ENCODE peak calls at places on chromosomes 12 and 14, in four cellular contexts. One of them, this sample, is unnamed.

GRCh38 chr12:69999561-69999960 is 174.5 kb downstream of the MYRFL start:
- DNase-seq in trophoblast cell: no peak
- DNase-seq in H1: no peak
- DNase-seq in mesenchymal stem cell: no peak
- DNase-seq in this sample: no peak

GRCh38 chr14:101132051-101132541 is 228.6 kb upstream of the RTL1 start:
- DNase-seq in trophoblast cell: no peak
- DNase-seq in mesenchymal stem cell: no peak
- DNase-seq in H1: peak
- DNase-seq in this sample: no peak

GRCh38 chr12:107318804-107319535 is 225.6 kb upstream of the CRY1 start:
- DNase-seq in mesenchymal stem cell: peak
- DNase-seq in trophoblast cell: peak
- DNase-seq in H1: peak
- DNase-seq in this sample: peak

GRCh38 chr12:233615-233968 is 19.6 kb upstream of the SLC6A12 start:
- DNase-seq in mesenchymal stem cell: no peak
- DNase-seq in H1: no peak
- DNase-seq in trophoblast cell: no peak
- DNase-seq in this sample: no peak

GRCh38 chr12:25855716-25856115 is 102.8 kb upstream of the RASSF8 start:
- DNase-seq in H1: no peak
- DNase-seq in trophoblast cell: peak
- DNase-seq in mesenchymal stem cell: no peak
- DNase-seq in this sample: no peak

GRCh38 chr14:90060312-90060964 is 1.4 kb upstream of the KCNK13 start:
- DNase-seq in trophoblast cell: peak
- DNase-seq in mesenchymal stem cell: peak
- DNase-seq in H1: peak
- DNase-seq in this sample: peak

GRCh38 chr14:94313991-94314655 is 9.0 kb downstream of the SERPINA6 start:
- DNase-seq in trophoblast cell: no peak
- DNase-seq in H1: no peak
- DNase-seq in mesenchymal stem cell: no peak
- DNase-seq in this sample: no peak

GRCh38 chr14:54696998-54697397 is 130.1 kb downstream of the SAMD4A start:
- DNase-seq in H1: no peak
- DNase-seq in trophoblast cell: no peak
- DNase-seq in mesenchymal stem cell: no peak
- DNase-seq in this sample: no peak

GRCh38 chr12:59093090-59093489 is 172.8 kb upstream of the LRIG3 start:
- DNase-seq in trophoblast cell: no peak
- DNase-seq in H1: no peak
- DNase-seq in mesenchymal stem cell: no peak
- DNase-seq in this sample: no peak

GRCh38 chr14:91305650-91306431 is 61.3 kb upstream of the GPR68 start:
- DNase-seq in H1: no peak
- DNase-seq in mesenchymal stem cell: no peak
- DNase-seq in trophoblast cell: no peak
- DNase-seq in this sample: no peak

GRCh38 chr14:25400607-25401206 is 350.8 kb upstream of the STXBP6 start:
- DNase-seq in trophoblast cell: peak
- DNase-seq in mesenchymal stem cell: peak
- DNase-seq in H1: peak
- DNase-seq in this sample: peak

GRCh38 chr12:41336041-41336552 is 148.0 kb downstream of the PDZRN4 start:
- DNase-seq in mesenchymal stem cell: no peak
- DNase-seq in trophoblast cell: no peak
- DNase-seq in H1: no peak
- DNase-seq in this sample: no peak

GRCh38 chr12:47223848-47224213 is 144.1 kb upstream of the AMIGO2 start:
- DNase-seq in trophoblast cell: no peak
- DNase-seq in mesenchymal stem cell: peak
- DNase-seq in H1: no peak
- DNase-seq in this sample: no peak
- H2BK12ac ChIP-seq in trophoblast cell: peak
- H2BK12ac ChIP-seq in mesenchymal stem cell: no peak
- H2BK12ac ChIP-seq in H1: no peak
- H2BK12ac ChIP-seq in this sample: no peak

DNA sequence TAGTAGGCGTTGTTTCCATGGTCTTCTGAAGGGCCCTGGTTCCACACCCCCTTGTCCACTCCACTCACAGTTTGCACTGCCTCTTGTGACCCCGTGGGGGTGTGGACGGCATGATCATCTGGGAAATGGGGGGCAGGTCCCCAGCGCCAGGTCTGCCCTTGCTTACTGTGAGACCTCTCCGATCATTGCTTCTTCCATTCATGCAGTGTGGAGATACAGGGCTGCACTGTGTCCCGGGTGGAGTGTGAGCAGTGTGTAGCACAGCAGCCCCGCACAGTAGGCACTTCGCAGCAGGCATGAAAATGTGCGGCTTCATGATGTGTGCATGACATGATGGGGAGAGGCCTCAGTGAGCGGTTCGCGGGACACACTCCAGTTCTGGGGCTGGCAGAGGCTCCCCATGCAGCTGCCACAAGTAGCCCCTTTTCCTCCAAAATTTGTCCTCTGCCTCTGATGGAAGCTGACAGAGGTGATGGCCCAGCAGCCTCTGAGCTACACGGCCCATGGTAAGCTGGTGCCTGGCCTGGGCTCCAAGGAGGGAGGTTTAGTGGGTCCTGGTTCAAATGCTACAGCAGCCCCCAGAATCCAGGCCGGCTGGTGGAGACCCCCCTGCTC is 15.0 kb downstream of the RIN3 start:
- DNase-seq in mesenchymal stem cell: no peak
- DNase-seq in trophoblast cell: no peak
- DNase-seq in H1: no peak
- DNase-seq in this sample: no peak
- H4K8ac ChIP-seq in mesenchymal stem cell: peak
- H4K8ac ChIP-seq in trophoblast cell: no peak
- H4K8ac ChIP-seq in H1: no peak
- H4K8ac ChIP-seq in this sample: no peak

DNA sequence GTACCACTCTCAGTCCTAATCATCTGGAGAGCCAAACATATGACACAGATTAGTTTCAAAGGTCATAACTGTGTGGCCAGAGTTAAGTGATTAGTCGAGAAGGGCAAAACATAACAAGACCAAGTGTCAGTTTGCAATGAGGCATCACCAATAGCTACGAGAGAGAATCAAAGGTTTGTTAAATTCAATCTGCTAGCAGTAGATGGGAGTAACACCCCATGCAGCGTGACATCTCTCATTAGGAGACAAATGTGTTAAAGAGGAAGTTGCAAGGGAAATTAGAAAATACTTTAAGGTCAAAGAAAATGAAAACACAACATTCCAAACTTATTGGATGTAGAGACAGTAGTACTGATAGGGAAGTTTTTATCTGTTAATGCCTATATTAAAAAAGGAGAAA is 135.7 kb upstream of the SYT10 start:
- DNase-seq in H1: no peak
- DNase-seq in trophoblast cell: no peak
- DNase-seq in mesenchymal stem cell: no peak
- DNase-seq in this sample: no peak
- H3K4me3 ChIP-seq in H1: no peak
- H3K4me3 ChIP-seq in trophoblast cell: no peak
- H3K4me3 ChIP-seq in mesenchymal stem cell: no peak
- H3K4me3 ChIP-seq in this sample: no peak

GRCh38 chr12:95625012-95625411 is 73.7 kb upstream of the USP44 start:
- DNase-seq in trophoblast cell: no peak
- DNase-seq in H1: no peak
- DNase-seq in mesenchymal stem cell: no peak
- DNase-seq in this sample: no peak

GRCh38 chr12:95623554-95624170 is 72.4 kb upstream of the USP44 start:
- DNase-seq in mesenchymal stem cell: peak
- DNase-seq in trophoblast cell: peak
- DNase-seq in H1: peak
- DNase-seq in this sample: peak

GRCh38 chr12:95626854-95627253 is 75.6 kb upstream of the USP44 start:
- DNase-seq in mesenchymal stem cell: no peak
- DNase-seq in trophoblast cell: no peak
- DNase-seq in H1: no peak
- DNase-seq in this sample: no peak

GRCh38 chr12:95622879-95623278 is 71.6 kb upstream of the USP44 start:
- DNase-seq in mesenchymal stem cell: no peak
- DNase-seq in H1: no peak
- DNase-seq in trophoblast cell: no peak
- DNase-seq in this sample: no peak

DNA sequence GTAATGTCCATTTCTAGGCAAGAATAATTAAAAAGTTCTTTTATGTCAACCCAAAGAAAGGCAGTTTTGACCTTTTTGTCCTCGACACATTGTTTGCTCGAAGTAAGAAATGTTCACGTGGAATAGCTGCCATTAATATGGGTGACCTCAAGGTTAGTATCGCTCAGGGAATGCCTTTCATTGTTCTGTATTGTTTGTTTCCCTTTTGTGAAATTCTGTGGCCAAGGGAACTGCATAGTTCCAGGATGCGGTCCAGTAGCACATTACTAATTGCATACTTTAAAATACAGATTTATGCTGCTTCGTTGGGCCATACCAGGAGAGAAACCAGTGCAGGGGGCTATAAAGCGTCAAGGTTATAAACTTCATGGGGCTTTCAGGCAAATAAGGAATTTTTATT is 73.3 kb upstream of the USP44 start:
- DNase-seq in H1: no peak
- DNase-seq in trophoblast cell: peak
- DNase-seq in mesenchymal stem cell: no peak
- DNase-seq in this sample: peak
- H2BK12ac ChIP-seq in H1: peak
- H2BK12ac ChIP-seq in trophoblast cell: no peak
- H2BK12ac ChIP-seq in mesenchymal stem cell: no peak
- H2BK12ac ChIP-seq in this sample: no peak

GRCh38 chr12:51269174-51270066 is 795 bp downstream of the SMAGP start:
- DNase-seq in trophoblast cell: peak
- DNase-seq in H1: peak
- DNase-seq in mesenchymal stem cell: peak
- DNase-seq in this sample: peak

GRCh38 chr12:51275088-51275487 is 4.9 kb upstream of the SMAGP start:
- DNase-seq in mesenchymal stem cell: no peak
- DNase-seq in H1: no peak
- DNase-seq in trophoblast cell: no peak
- DNase-seq in this sample: no peak

GRCh38 chr12:51270067-51270846 is at the start of gene SMAGP:
- DNase-seq in mesenchymal stem cell: peak
- DNase-seq in trophoblast cell: peak
- DNase-seq in H1: peak
- DNase-seq in this sample: peak

GRCh38 chr12:51265024-51265423 is 5.2 kb downstream of the SMAGP start:
- DNase-seq in trophoblast cell: no peak
- DNase-seq in mesenchymal stem cell: no peak
- DNase-seq in H1: no peak
- DNase-seq in this sample: no peak

DNA sequence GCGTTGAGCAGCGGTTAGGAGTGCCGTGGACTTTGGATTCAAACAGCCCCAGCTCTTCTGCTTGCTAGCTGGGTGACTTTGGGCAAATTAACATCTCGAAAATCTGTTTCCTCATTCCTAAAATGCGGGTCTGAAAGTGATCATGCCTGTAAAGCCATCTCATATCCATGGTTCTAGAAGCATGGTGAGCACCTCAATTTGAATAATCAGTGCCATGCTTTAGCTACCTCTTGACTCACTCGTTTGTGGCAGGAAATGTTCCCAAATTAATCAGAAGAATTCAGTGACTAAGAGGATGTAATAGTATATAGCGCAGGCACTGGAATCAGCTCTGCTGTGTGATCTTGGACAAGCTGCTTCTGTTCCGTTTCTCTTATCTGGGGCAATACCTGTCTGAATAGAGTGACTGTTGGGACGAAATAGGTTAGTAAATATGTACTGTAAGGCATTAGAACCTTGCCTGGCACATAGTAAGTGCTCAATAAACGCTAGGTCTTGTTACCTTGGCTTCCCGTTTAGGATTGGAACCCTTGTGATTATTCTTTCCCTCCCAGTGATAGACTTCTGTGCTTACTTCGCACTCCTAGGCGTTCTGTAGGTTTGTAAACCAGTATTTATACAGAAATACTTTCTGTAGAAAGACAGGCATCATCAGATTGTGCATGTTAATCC is 768 bp upstream of the SMAGP start:
- DNase-seq in trophoblast cell: peak
- DNase-seq in mesenchymal stem cell: peak
- DNase-seq in H1: no peak
- DNase-seq in this sample: no peak
- H4K8ac ChIP-seq in trophoblast cell: peak
- H4K8ac ChIP-seq in mesenchymal stem cell: no peak
- H4K8ac ChIP-seq in H1: no peak
- H4K8ac ChIP-seq in this sample: no peak

GRCh38 chr12:109961201-109961600 is 35.0 kb downstream of the GIT2 start:
- DNase-seq in trophoblast cell: no peak
- DNase-seq in mesenchymal stem cell: no peak
- DNase-seq in H1: no peak
- DNase-seq in this sample: no peak

GRCh38 chr12:109961612-109962011 is 34.6 kb downstream of the GIT2 start:
- DNase-seq in H1: no peak
- DNase-seq in trophoblast cell: no peak
- DNase-seq in mesenchymal stem cell: no peak
- DNase-seq in this sample: no peak

GRCh38 chr12:109963330-109963729 is 32.8 kb downstream of the GIT2 start:
- DNase-seq in H1: no peak
- DNase-seq in trophoblast cell: no peak
- DNase-seq in mesenchymal stem cell: no peak
- DNase-seq in this sample: no peak

GRCh38 chr12:109963743-109964429 is 32.3 kb downstream of the GIT2 start:
- DNase-seq in H1: no peak
- DNase-seq in trophoblast cell: no peak
- DNase-seq in mesenchymal stem cell: peak
- DNase-seq in this sample: no peak

DNA sequence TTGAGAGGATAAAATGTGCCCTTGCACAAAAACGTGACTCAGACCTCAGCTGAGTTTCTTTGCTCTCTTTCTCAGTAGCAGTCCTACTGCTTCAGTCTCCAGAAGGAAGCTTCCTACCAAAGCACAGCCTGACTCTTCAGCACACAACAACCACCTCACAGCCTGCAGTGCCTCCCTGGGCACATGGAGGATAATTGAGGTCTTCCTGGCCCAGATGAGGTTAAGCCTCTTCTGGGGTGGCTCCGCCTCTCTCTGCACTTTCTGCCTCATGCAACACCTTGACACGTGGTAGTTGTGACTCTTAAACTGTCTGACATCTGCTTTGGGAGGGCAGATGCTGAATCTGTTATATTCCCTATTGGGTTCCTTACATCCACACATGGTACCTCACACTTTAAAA is 33.8 kb downstream of the GIT2 start:
- DNase-seq in H1: no peak
- DNase-seq in trophoblast cell: no peak
- DNase-seq in mesenchymal stem cell: no peak
- DNase-seq in this sample: no peak
- H3K4me3 ChIP-seq in H1: no peak
- H3K4me3 ChIP-seq in trophoblast cell: no peak
- H3K4me3 ChIP-seq in mesenchymal stem cell: no peak
- H3K4me3 ChIP-seq in this sample: no peak

This sample was measured in neuronal stem cell.